ENCODE peak calls at places on chromosome 6, in six cellular contexts. X, C, R, G, Y and K are unnamed samples.
A peak's percentile ranks its signal among the peaks of the same experiment; 100 is the strongest.

GRCh38 chr6:36757206-36757605 is 59.6 kb downstream of the RAB44 start:
- DNase-seq in C (no peak), X (no peak), Y (peak; percentile 26), R (no peak), G (no peak), K (peak; percentile 47)

GRCh38 chr6:70221715-70222236 is 81.1 kb downstream of the COL9A1 start:
- DNase-seq in G (no peak), Y (no peak), R (no peak), C (no peak), X (no peak), K (no peak)

GRCh38 chr6:44452725-44453124 is 65.2 kb downstream of the CDC5L start:
- DNase-seq in G (peak; percentile 79), R (no peak), X (no peak), Y (no peak), C (peak; percentile 20), K (no peak)

GRCh38 chr6:35377002-35377401 is 34.6 kb downstream of the PPARD start:
- DNase-seq in C (no peak), G (no peak), R (no peak), X (no peak), Y (no peak), K (peak; percentile 89)

GRCh38 chr6:137313211-137313610 is 94.0 kb upstream of the IFNGR1 start:
- DNase-seq in G (no peak), Y (no peak), C (no peak), R (no peak), X (no peak), K (no peak)

GRCh38 chr6:27889628-27890315 is 22.4 kb downstream of the OR2B2 start:
- DNase-seq in G (no peak), R (no peak), C (no peak), Y (no peak), X (no peak), K (no peak)

GRCh38 chr6:40959781-40960327 is 79.2 kb downstream of the UNC5CL start:
- DNase-seq in Y (no peak), R (no peak), C (no peak), G (no peak), X (no peak), K (no peak)

GRCh38 chr6:100261486-100261885 is 203.2 kb downstream of the SIM1 start:
- DNase-seq in X (no peak), C (no peak), R (no peak), Y (no peak), G (no peak), K (no peak)